ENCODE peak calls at places on chromosomes 13 and 19, in seven cellular contexts. J, U, Y, E, I, S and T are unnamed samples.

GRCh38 chr13:21133077-21133476 is 43.3 kb downstream of the SKA3 start:
- DNase-seq in S (no peak), U (no peak), Y (no peak), J (no peak), I (no peak), E (no peak), T (no peak)

GRCh38 chr19:36604656-36605100 is 435 bp upstream of the ZNF382 start:
- DNase-seq in S (peak; percentile 74), J (no peak), I (peak; percentile 54), E (no peak), Y (peak; percentile 66), U (peak; percentile 69), T (peak; percentile 83)

GRCh38 chr13:98048263-98048662 is 94.6 kb upstream of the FARP1 start:
- DNase-seq in Y (no peak), J (no peak), I (no peak), S (no peak), U (no peak), E (no peak), T (no peak)

GRCh38 chr19:1811472-1811894 is 593 bp downstream of the ATP8B3 start:
- DNase-seq in Y (peak; percentile 86), E (peak; percentile 26), S (peak; percentile 88), U (peak; percentile 74), I (no peak), J (peak; percentile 90), T (peak; percentile 94)

GRCh38 chr19:35851213-35852028 is 883 bp downstream of the NPHS1 start:
- DNase-seq in U (no peak), J (no peak), E (no peak), Y (no peak), S (no peak), I (peak; percentile 77), T (no peak)

GRCh38 chr13:97797553-97797952 is 155.9 kb upstream of the IPO5 start:
- DNase-seq in U (no peak), J (no peak), I (no peak), Y (no peak), E (no peak), S (no peak), T (no peak)

GRCh38 chr19:49058592-49058991 is 1.0 kb upstream of the CGB7 start:
- DNase-seq in I (peak; percentile 29), E (no peak), J (no peak), Y (peak; percentile 84), S (no peak), U (no peak), T (no peak)

GRCh38 chr13:101465877-101466276 is 13.4 kb downstream of the ITGBL1 start:
- DNase-seq in Y (no peak), I (no peak), U (no peak), J (no peak), S (no peak), E (no peak), T (no peak)

GRCh38 chr13:43769552-43769951 is 17.2 kb downstream of the ENOX1 start:
- DNase-seq in J (no peak), I (no peak), U (no peak), S (no peak), E (no peak), Y (no peak), T (no peak)

GRCh38 chr13:113796948-113797676 is 38.1 kb downstream of the TMEM255B start:
- DNase-seq in J (no peak), I (no peak), S (no peak), E (no peak), Y (peak; percentile 47), U (peak; percentile 46), T (no peak)

GRCh38 chr19:45862564-45863334 is at the start of gene SYMPK:
- DNase-seq in J (peak; percentile 96), S (peak; percentile 99), Y (peak; percentile 99), I (peak; percentile 100), U (peak; percentile 99), E (peak; percentile 96), T (peak; percentile 100)

GRCh38 chr13:21668665-21669599 is 1.9 kb upstream of the FGF9 start:
- DNase-seq in E (no peak), U (no peak), S (no peak), J (no peak), Y (peak; percentile 50), I (peak; percentile 60), T (peak; percentile 79)

GRCh38 chr19:29665826-29666633 is 769 bp downstream of the PLEKHF1 start:
- DNase-seq in J (no peak), I (peak; percentile 62), E (no peak), S (peak; percentile 85), U (peak; percentile 47), Y (peak; percentile 89), T (peak; percentile 84)

GRCh38 chr19:50537769-50538230 is 24.1 kb upstream of the ASPDH start:
- DNase-seq in S (peak; percentile 79), J (peak; percentile 79), I (peak; percentile 94), Y (peak; percentile 81), U (peak; percentile 86), E (no peak), T (no peak)

GRCh38 chr13:59201836-59202235 is 961.9 kb downstream of the DIAPH3 start:
- DNase-seq in Y (no peak), U (no peak), I (no peak), J (no peak), S (no peak), E (no peak), T (no peak)

GRCh38 chr13:44876782-44877324 is 112.4 kb downstream of the NUFIP1 start:
- DNase-seq in E (no peak), Y (no peak), I (peak; percentile 47), J (peak; percentile 12), S (no peak), U (no peak), T (no peak)

DNA sequence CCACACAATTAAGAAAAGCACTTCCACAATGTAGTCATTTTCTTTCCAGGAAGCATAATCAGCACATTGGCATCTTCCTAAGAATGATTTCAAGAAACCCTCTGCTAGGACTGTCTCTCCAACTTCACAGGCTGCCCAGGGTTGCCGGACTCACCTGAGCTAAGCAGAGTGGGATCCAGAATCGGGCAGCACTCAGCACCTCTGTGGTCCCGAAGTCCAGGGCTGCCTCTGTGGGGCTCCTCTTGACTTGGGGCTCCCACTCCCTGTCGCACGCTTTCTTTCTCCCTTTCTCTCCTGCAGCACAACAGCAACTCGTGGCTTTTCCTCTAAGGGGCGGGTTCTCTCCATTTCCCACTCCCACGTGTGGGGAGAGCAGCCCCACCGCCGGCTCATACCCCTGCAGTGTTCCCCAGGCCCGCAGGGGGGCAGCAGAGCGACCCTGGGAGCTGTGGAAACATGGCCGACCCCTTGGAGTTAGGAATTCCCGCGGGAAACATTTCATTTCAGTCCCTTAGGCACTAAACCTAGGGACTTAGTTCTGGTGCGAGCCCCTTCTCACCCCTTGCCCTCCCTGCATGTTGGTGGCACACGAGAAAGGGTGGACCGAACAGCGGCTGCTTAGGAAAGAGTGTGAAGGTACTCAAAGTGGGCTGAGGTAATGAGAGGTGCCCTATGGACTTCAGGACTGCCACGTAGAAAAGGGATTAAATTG is at the start of gene TMEM272:
- DNase-seq in U (peak; percentile 64), J (peak; percentile 23), S (peak; percentile 64), I (peak; percentile 70), E (no peak), Y (peak; percentile 70), T (no peak)
- H3K4me3 ChIP-seq in U (peak within 1 kb of the TSS; percentile 15), J (no peak within 1 kb of the TSS), S (no peak within 1 kb of the TSS), I (no peak within 1 kb of the TSS), E (no peak within 1 kb of the TSS), Y (peak within 1 kb of the TSS; percentile 46), T (peak within 1 kb of the TSS; percentile 66)

DNA sequence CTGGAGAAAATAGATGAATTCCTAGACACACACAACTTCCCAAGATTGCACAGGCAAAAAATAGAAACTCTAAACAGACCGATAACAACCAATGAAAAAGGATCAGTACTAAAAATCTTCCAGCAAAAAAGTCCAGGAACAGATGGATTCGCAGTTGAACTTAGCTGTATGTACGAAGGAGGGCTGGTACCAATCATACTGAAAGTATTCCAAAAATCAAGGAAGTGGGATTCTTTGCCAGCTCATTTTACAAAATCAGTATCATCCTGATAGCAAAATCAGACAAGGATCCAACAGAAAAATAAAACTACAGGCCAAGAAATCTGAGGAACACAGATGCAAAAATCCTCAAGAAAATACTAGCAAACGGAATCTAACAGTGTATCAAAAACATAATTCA is 6.5 kb upstream of the LILRB2 start:
- DNase-seq in J (no peak), U (no peak), I (no peak), S (no peak), Y (no peak), E (no peak), T (no peak)
- H3K4me1 ChIP-seq in J (no peaks in the 10 kb centered on the region), U (no peaks in the 10 kb centered on the region), I (no peaks in the 10 kb centered on the region), S (no peaks in the 10 kb centered on the region), Y (no peaks in the 10 kb centered on the region), E (no peaks in the 10 kb centered on the region), T (no peaks in the 10 kb centered on the region)

DNA sequence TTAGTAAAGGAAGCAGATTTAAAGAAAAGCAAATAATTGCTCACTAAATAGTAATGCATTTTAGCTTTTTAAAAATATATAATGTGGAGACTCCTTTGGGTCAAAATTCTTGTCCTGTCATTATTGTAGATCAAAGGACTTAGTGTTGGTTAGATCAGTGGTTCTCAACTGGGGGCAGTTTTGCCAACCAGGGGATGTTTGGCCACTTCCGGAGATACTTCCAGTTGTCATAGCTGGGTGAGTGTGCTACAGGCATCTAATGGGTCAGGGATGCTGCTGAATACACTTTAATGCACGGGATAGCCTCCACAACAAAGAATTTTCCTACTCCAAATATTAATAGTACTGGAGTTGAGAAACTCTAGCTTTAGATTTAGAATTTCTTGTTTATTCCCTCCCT is 126.8 kb downstream of the LMO7 start:
- DNase-seq in S (no peak), J (no peak), U (no peak), I (no peak), Y (no peak), E (no peak), T (no peak)
- H3K4me3 ChIP-seq in S (peak overlapping the region; percentile 48), J (no peak overlapping the region), U (peak overlapping the region; percentile 47), I (no peak overlapping the region), Y (peak overlapping the region; percentile 69), E (peak overlapping the region; percentile 22), T (peak overlapping the region; percentile 48)

GRCh38 chr13:26257049-26257448 is 3.1 kb downstream of the CDK8 start:
- DNase-seq in J (no peak), U (no peak), I (no peak), E (no peak), S (no peak), Y (no peak), T (no peak)

GRCh38 chr13:26254583-26255102 is 714 bp downstream of the CDK8 start:
- DNase-seq in J (no peak), S (peak; percentile 66), E (no peak), I (peak; percentile 68), Y (peak; percentile 75), U (peak; percentile 78), T (peak; percentile 82)

GRCh38 chr13:26253787-26254582 is at the start of gene CDK8:
- DNase-seq in Y (peak; percentile 97), I (peak; percentile 95), S (peak; percentile 94), E (peak; percentile 75), J (peak; percentile 83), U (peak; percentile 95), T (peak; percentile 94)

GRCh38 chr13:26253262-26253786 is 605 bp upstream of the CDK8 start:
- DNase-seq in S (no peak), E (no peak), U (no peak), Y (no peak), J (no peak), I (no peak), T (no peak)

DNA sequence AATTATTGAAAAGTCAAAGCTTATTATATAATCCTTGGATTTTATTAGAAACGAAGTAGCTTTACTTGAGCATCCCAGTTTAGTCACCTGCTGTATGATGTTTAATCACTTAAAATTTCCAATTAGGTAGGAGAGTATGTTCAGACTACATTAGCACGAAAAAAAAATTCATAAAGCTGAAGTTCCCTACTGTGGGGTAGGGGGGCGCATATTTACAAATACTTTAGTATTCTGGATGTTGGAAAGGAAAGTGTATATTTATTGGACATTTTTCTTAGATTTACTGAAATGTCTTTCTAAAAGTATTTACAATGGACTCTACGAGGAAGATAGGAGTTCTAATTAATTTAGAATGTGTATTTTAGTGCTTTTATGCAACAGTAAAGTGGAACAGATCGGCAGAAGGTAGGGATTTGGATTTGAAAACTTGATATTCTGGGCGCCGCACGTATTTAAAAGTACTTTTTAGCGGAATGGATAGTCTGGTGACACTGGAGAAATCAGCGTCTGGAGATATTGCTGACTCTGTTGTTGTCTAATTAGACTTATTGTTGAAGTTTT is 1.9 kb downstream of the CDK8 start:
- DNase-seq in S (no peak), J (no peak), U (no peak), I (no peak), E (no peak), Y (no peak), T (no peak)
- H3K4me1 ChIP-seq in S (no peaks in the 10 kb centered on the region), J (peaks cover 6% of the 10 kb centered on the region), U (peaks cover 25% of the 10 kb centered on the region), I (peaks cover 40% of the 10 kb centered on the region), E (peaks cover 17% of the 10 kb centered on the region), Y (peaks cover 16% of the 10 kb centered on the region), T (no peaks in the 10 kb centered on the region)